ENCODE peak calls at places on chromosomes 16 and 17, in five cellular contexts. One of them, this sample, is unnamed.

GRCh38 chr17:1557355-1558095 is 5.1 kb downstream of the PITPNA start:
- DNase-seq in mammary epithelial cell: no peak
- DNase-seq in right lobe of liver: no peak
- DNase-seq in mucosa of descending colon: peak; percentile 73
- DNase-seq in thoracic aorta: no peak
- DNase-seq in this sample: no peak

GRCh38 chr17:10631048-10631700 is 25.9 kb downstream of the MYH3 start:
- DNase-seq in mammary epithelial cell: no peak
- DNase-seq in right lobe of liver: no peak
- DNase-seq in mucosa of descending colon: no peak
- DNase-seq in thoracic aorta: no peak
- DNase-seq in this sample: no peak

GRCh38 chr17:76264425-76264754 is 758 bp upstream of the UBALD2 start:
- DNase-seq in mammary epithelial cell: no peak
- DNase-seq in right lobe of liver: no peak
- DNase-seq in mucosa of descending colon: no peak
- DNase-seq in thoracic aorta: no peak
- DNase-seq in this sample: no peak

GRCh38 chr16:71630808-71631207 is 4.8 kb downstream of the MARVELD3 start:
- DNase-seq in mammary epithelial cell: peak; percentile 67
- DNase-seq in right lobe of liver: no peak
- DNase-seq in mucosa of descending colon: no peak
- DNase-seq in thoracic aorta: no peak
- DNase-seq in this sample: no peak

GRCh38 chr17:76753061-76753961 is 15.4 kb downstream of the MFSD11 start:
- DNase-seq in mammary epithelial cell: peak; percentile 44
- DNase-seq in right lobe of liver: no peak
- DNase-seq in mucosa of descending colon: no peak
- DNase-seq in thoracic aorta: no peak
- DNase-seq in this sample: no peak

GRCh38 chr17:75654176-75654575 is 12.8 kb downstream of the RECQL5 start:
- DNase-seq in mammary epithelial cell: no peak
- DNase-seq in right lobe of liver: no peak
- DNase-seq in mucosa of descending colon: no peak
- DNase-seq in thoracic aorta: no peak
- DNase-seq in this sample: no peak

GRCh38 chr17:65593870-65594584 is 32.6 kb upstream of the AXIN2 start:
- DNase-seq in mammary epithelial cell: no peak
- DNase-seq in right lobe of liver: no peak
- DNase-seq in mucosa of descending colon: no peak
- DNase-seq in thoracic aorta: no peak
- DNase-seq in this sample: no peak

GRCh38 chr16:56382459-56382858 is 42.9 kb downstream of the AMFR start:
- DNase-seq in mammary epithelial cell: no peak
- DNase-seq in right lobe of liver: no peak
- DNase-seq in mucosa of descending colon: no peak
- DNase-seq in thoracic aorta: no peak
- DNase-seq in this sample: no peak

GRCh38 chr17:4951486-4951885 is 567 bp downstream of the ENO3 start:
- DNase-seq in mammary epithelial cell: no peak
- DNase-seq in right lobe of liver: no peak
- DNase-seq in mucosa of descending colon: no peak
- DNase-seq in thoracic aorta: no peak
- DNase-seq in this sample: no peak

GRCh38 chr16:80828495-80828894 is 24.1 kb upstream of the CDYL2 start:
- DNase-seq in mammary epithelial cell: no peak
- DNase-seq in right lobe of liver: peak; percentile 42
- DNase-seq in mucosa of descending colon: no peak
- DNase-seq in thoracic aorta: no peak
- DNase-seq in this sample: no peak

GRCh38 chr17:82839617-82840292 is at the start of gene ZNF750:
- DNase-seq in mammary epithelial cell: peak; percentile 74
- DNase-seq in right lobe of liver: peak; percentile 8
- DNase-seq in mucosa of descending colon: no peak
- DNase-seq in thoracic aorta: no peak
- DNase-seq in this sample: no peak

GRCh38 chr17:78239489-78239931 is 8.1 kb downstream of the TMEM235 start:
- DNase-seq in mammary epithelial cell: no peak
- DNase-seq in right lobe of liver: no peak
- DNase-seq in mucosa of descending colon: no peak
- DNase-seq in thoracic aorta: no peak
- DNase-seq in this sample: no peak

GRCh38 chr17:76541739-76542450 is 2.1 kb downstream of the PRCD start:
- DNase-seq in mammary epithelial cell: no peak
- DNase-seq in right lobe of liver: no peak
- DNase-seq in mucosa of descending colon: no peak
- DNase-seq in thoracic aorta: no peak
- DNase-seq in this sample: no peak

GRCh38 chr16:81633147-81633619 is 145.9 kb upstream of the PLCG2 start:
- DNase-seq in mammary epithelial cell: no peak
- DNase-seq in right lobe of liver: no peak
- DNase-seq in mucosa of descending colon: no peak
- DNase-seq in thoracic aorta: no peak
- DNase-seq in this sample: no peak

GRCh38 chr17:2750721-2751120 is 1.3 kb upstream of the CCDC92B start:
- DNase-seq in mammary epithelial cell: no peak
- DNase-seq in right lobe of liver: no peak
- DNase-seq in mucosa of descending colon: no peak
- DNase-seq in thoracic aorta: no peak
- DNase-seq in this sample: no peak

GRCh38 chr16:79401157-79401556 is 199.4 kb downstream of the MAF start:
- DNase-seq in mammary epithelial cell: no peak
- DNase-seq in right lobe of liver: no peak
- DNase-seq in mucosa of descending colon: no peak
- DNase-seq in thoracic aorta: no peak
- DNase-seq in this sample: no peak

GRCh38 chr16:77951788-77952187 is 70.6 kb upstream of the CLEC3A start:
- DNase-seq in mammary epithelial cell: peak; percentile 10
- DNase-seq in right lobe of liver: no peak
- DNase-seq in mucosa of descending colon: no peak
- DNase-seq in thoracic aorta: no peak
- DNase-seq in this sample: no peak

GRCh38 chr16:55502801-55503366 is 6.0 kb upstream of the LPCAT2 start:
- DNase-seq in mammary epithelial cell: no peak
- DNase-seq in right lobe of liver: peak; percentile 77
- DNase-seq in mucosa of descending colon: peak; percentile 93
- DNase-seq in thoracic aorta: no peak
- DNase-seq in this sample: no peak

GRCh38 chr17:81274471-81274855 is 20.6 kb downstream of the SLC38A10 start:
- DNase-seq in mammary epithelial cell: no peak
- DNase-seq in right lobe of liver: no peak
- DNase-seq in mucosa of descending colon: peak; percentile 31
- DNase-seq in thoracic aorta: no peak
- DNase-seq in this sample: no peak

GRCh38 chr16:17474037-17474436 is 3.3 kb upstream of the XYLT1 start:
- DNase-seq in mammary epithelial cell: no peak
- DNase-seq in right lobe of liver: no peak
- DNase-seq in mucosa of descending colon: no peak
- DNase-seq in thoracic aorta: no peak
- DNase-seq in this sample: no peak

GRCh38 chr16:50202926-50203624 is 50.0 kb downstream of the TENT4B start:
- DNase-seq in mammary epithelial cell: peak; percentile 82
- DNase-seq in right lobe of liver: no peak
- DNase-seq in mucosa of descending colon: no peak
- DNase-seq in thoracic aorta: no peak
- DNase-seq in this sample: no peak

GRCh38 chr16:31507929-31508705 is at the start of gene RUSF1:
- DNase-seq in mammary epithelial cell: peak; percentile 79
- DNase-seq in right lobe of liver: peak; percentile 93
- DNase-seq in mucosa of descending colon: peak; percentile 95
- DNase-seq in thoracic aorta: peak; percentile 62
- DNase-seq in this sample: no peak

GRCh38 chr17:80783971-80784370 is 207.7 kb upstream of the CHMP6 start:
- DNase-seq in mammary epithelial cell: no peak
- DNase-seq in right lobe of liver: no peak
- DNase-seq in mucosa of descending colon: no peak
- DNase-seq in thoracic aorta: no peak
- DNase-seq in this sample: no peak

GRCh38 chr17:1504866-1505265 is 11.5 kb downstream of the INPP5K start:
- DNase-seq in mammary epithelial cell: no peak
- DNase-seq in right lobe of liver: no peak
- DNase-seq in mucosa of descending colon: no peak
- DNase-seq in thoracic aorta: no peak
- DNase-seq in this sample: no peak

GRCh38 chr16:11400076-11400475 is 54.8 kb downstream of the RMI2 start:
- DNase-seq in mammary epithelial cell: no peak
- DNase-seq in right lobe of liver: no peak
- DNase-seq in mucosa of descending colon: no peak
- DNase-seq in thoracic aorta: no peak
- DNase-seq in this sample: no peak

GRCh38 chr17:77409282-77410161 is 268.8 kb downstream of the SEC14L1 start:
- DNase-seq in mammary epithelial cell: peak; percentile 62
- DNase-seq in right lobe of liver: no peak
- DNase-seq in mucosa of descending colon: peak; percentile 70
- DNase-seq in thoracic aorta: peak; percentile 71
- DNase-seq in this sample: no peak

GRCh38 chr17:75340636-75341035 is 51.4 kb upstream of the SLC25A19 start:
- DNase-seq in mammary epithelial cell: no peak
- DNase-seq in right lobe of liver: no peak
- DNase-seq in mucosa of descending colon: no peak
- DNase-seq in thoracic aorta: no peak
- DNase-seq in this sample: no peak

GRCh38 chr17:55806745-55807466 is 56.1 kb downstream of the PCTP start:
- DNase-seq in mammary epithelial cell: no peak
- DNase-seq in right lobe of liver: no peak
- DNase-seq in mucosa of descending colon: no peak
- DNase-seq in thoracic aorta: no peak
- DNase-seq in this sample: no peak

GRCh38 chr16:84617068-84617630 is 729 bp downstream of the COTL1 start:
- DNase-seq in mammary epithelial cell: peak; percentile 48
- DNase-seq in right lobe of liver: peak; percentile 48
- DNase-seq in mucosa of descending colon: peak; percentile 80
- DNase-seq in thoracic aorta: no peak
- DNase-seq in this sample: no peak

GRCh38 chr16:11334831-11335404 is 10.3 kb upstream of the RMI2 start:
- DNase-seq in mammary epithelial cell: no peak
- DNase-seq in right lobe of liver: no peak
- DNase-seq in mucosa of descending colon: no peak
- DNase-seq in thoracic aorta: no peak
- DNase-seq in this sample: no peak

GRCh38 chr17:66353937-66354401 is 51.6 kb downstream of the PRKCA start:
- DNase-seq in mammary epithelial cell: no peak
- DNase-seq in right lobe of liver: no peak
- DNase-seq in mucosa of descending colon: no peak
- DNase-seq in thoracic aorta: no peak
- DNase-seq in this sample: no peak

GRCh38 chr16:47063011-47063724 is 80.6 kb downstream of the NETO2 start:
- DNase-seq in mammary epithelial cell: no peak
- DNase-seq in right lobe of liver: no peak
- DNase-seq in mucosa of descending colon: no peak
- DNase-seq in thoracic aorta: no peak
- DNase-seq in this sample: no peak
- H3K4me1 ChIP-seq in mammary epithelial cell: peaks cover 5% of the 10 kb centered on the region
- H3K4me1 ChIP-seq in right lobe of liver: no peaks in the 10 kb centered on the region
- H3K4me1 ChIP-seq in mucosa of descending colon: no peaks in the 10 kb centered on the region
- H3K4me1 ChIP-seq in thoracic aorta: no peaks in the 10 kb centered on the region
- H3K4me1 ChIP-seq in this sample: peaks cover 4% of the 10 kb centered on the region

DNA sequence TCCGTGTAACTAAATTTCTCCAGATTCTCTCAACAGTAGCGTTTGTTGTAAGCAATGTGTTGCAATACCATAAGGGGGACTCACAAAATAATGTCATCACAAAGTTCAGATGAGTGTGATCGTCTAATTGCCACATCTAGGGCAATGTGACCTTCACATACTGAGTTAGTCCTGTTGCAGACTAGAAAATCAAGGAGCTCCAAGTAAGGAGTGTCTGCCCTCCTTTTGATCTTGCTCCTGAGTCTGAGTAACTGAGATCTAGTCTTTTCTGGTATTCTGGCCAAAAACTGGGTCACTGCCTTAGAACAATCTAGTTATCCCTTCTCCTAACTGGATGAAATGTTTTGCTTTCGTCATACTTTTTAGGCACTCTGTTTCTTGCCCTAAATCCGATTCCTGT is 712.1 kb downstream of the CDH11 start:
- DNase-seq in mammary epithelial cell: no peak
- DNase-seq in right lobe of liver: no peak
- DNase-seq in mucosa of descending colon: no peak
- DNase-seq in thoracic aorta: no peak
- DNase-seq in this sample: no peak
- H3K4me1 ChIP-seq in mammary epithelial cell: no peaks in the 10 kb centered on the region
- H3K4me1 ChIP-seq in right lobe of liver: no peaks in the 10 kb centered on the region
- H3K4me1 ChIP-seq in mucosa of descending colon: no peaks in the 10 kb centered on the region
- H3K4me1 ChIP-seq in thoracic aorta: peaks cover 32% of the 10 kb centered on the region
- H3K4me1 ChIP-seq in this sample: no peaks in the 10 kb centered on the region

DNA sequence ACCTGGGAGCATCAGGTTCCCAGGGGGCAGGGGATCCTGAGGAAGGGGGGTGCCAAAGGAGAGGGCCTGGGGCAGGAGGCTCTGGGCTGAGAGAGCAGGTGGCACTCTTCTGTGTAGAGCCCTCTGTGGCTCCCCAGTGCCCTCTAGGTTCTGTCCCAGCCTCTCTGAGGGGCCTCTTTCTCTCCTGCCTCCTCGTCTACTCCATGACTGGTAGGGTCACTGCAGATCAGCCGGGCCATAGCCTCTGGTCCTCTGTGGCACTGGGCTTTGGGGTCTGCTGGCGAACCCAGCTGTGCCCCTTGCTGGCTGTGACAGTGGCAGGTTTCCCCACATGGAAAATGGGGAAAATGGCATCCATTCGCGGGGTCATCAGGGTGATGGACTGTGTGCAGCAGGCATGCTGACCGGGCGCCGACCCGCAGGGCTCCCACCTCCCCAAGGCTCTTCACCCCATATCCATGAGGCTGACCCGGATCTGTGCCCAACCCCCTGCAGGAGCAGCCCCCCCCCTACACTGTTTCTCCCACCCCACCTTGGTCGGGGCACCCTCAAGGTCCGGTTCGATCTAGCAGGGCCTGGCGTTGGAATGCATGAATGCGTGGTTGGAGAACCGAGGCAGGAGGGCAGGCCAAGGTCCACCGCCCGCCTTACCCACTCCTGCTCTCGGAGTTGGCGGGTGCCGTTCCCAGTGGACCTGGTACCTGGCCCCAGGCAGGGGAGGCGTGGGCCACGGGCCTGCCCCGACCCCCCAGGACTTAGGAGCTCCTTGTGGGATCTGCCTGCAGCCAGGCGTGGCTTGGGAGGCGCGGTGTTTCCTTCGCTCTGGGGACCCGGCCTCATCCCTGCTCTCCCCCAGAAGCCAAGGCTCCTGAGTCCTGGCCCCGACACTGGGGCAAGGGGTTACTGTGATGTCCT is 6.5 kb downstream of the GLIS2 start:
- DNase-seq in mammary epithelial cell: no peak
- DNase-seq in right lobe of liver: peak; percentile 18
- DNase-seq in mucosa of descending colon: no peak
- DNase-seq in thoracic aorta: no peak
- DNase-seq in this sample: no peak
- H3K4me1 ChIP-seq in mammary epithelial cell: peaks cover 54% of the 10 kb centered on the region
- H3K4me1 ChIP-seq in right lobe of liver: no peaks in the 10 kb centered on the region
- H3K4me1 ChIP-seq in mucosa of descending colon: peaks cover 10% of the 10 kb centered on the region
- H3K4me1 ChIP-seq in thoracic aorta: peaks cover 100% of the 10 kb centered on the region
- H3K4me1 ChIP-seq in this sample: peaks cover 33% of the 10 kb centered on the region

DNA sequence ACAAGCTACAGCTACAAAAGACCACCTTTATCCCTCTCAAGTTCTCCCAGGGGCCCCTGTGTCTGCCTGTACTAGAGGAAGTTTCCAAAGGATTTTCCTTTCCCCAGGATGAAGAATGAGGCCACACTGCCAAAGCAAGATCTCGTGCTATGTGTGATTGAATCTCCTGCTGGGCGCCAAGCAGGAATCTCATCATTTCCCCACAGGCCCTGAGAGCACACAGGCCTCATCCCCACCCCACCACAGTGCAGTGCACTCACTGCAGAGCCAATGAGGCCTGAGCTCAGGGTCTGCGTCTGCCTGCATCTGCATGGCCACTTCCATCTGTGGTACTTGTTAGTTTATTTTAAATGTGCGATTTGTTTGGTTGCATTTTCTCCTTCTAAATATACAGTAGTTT is 387.4 kb upstream of the ASIC2 start:
- DNase-seq in mammary epithelial cell: no peak
- DNase-seq in right lobe of liver: no peak
- DNase-seq in mucosa of descending colon: no peak
- DNase-seq in thoracic aorta: no peak
- DNase-seq in this sample: no peak
- H3K4me1 ChIP-seq in mammary epithelial cell: no peaks in the 10 kb centered on the region
- H3K4me1 ChIP-seq in right lobe of liver: no peaks in the 10 kb centered on the region
- H3K4me1 ChIP-seq in mucosa of descending colon: no peaks in the 10 kb centered on the region
- H3K4me1 ChIP-seq in thoracic aorta: no peaks in the 10 kb centered on the region
- H3K4me1 ChIP-seq in this sample: no peaks in the 10 kb centered on the region